ENCODE peak calls at places on chromosomes 6 and 20, in four cellular contexts. P is cardiac muscle cell, N is lung, F is GM12865. T is an unnamed sample.

GRCh38 chr20:8918145-8918544 is 150.7 kb upstream of the PLCB4 start:
- DNase-seq in P (no peak), N (no peak), F (no peak), T (no peak)

GRCh38 chr6:1175877-1176276 is 136.0 kb upstream of the FOXQ1 start:
- DNase-seq in N (no peak), P (no peak), F (no peak), T (no peak)

GRCh38 chr20:23889775-23890187 is 10.2 kb upstream of the CST5 start:
- DNase-seq in N (peak; percentile 76), P (peak; percentile 64), F (peak; percentile 53), T (peak; percentile 31)

GRCh38 chr6:43910638-43911353 is 140.8 kb downstream of the VEGFA start:
- DNase-seq in P (peak; percentile 81), F (no peak), N (no peak), T (no peak)

GRCh38 chr20:33242319-33243100 is 6.7 kb downstream of the BPIFA1 start:
- DNase-seq in P (no peak), F (no peak), N (no peak), T (no peak)

GRCh38 chr20:39468703-39469102 is 506.6 kb downstream of the DHX35 start:
- DNase-seq in N (no peak), F (no peak), P (no peak), T (no peak)

GRCh38 chr6:140264451-140264850 is 890.0 kb upstream of the CITED2 start:
- DNase-seq in N (no peak), F (no peak), P (no peak), T (no peak)

GRCh38 chr20:6685181-6685582 is 82.3 kb upstream of the BMP2 start:
- DNase-seq in N (no peak), P (no peak), F (no peak), T (no peak)

GRCh38 chr6:16064687-16065086 is 64.2 kb upstream of the MYLIP start:
- DNase-seq in N (no peak), P (no peak), F (no peak), T (no peak)

GRCh38 chr20:57280221-57280620 is 13.8 kb upstream of the BMP7 start:
- DNase-seq in N (no peak), P (no peak), F (no peak), T (no peak)

GRCh38 chr6:160992323-160993314 is 1.1 kb downstream of the MAP3K4 start:
- DNase-seq in N (no peak), P (peak; percentile 81), F (peak; percentile 56), T (peak; percentile 54)

GRCh38 chr20:47847882-47848485 is 62.7 kb upstream of the SULF2 start:
- DNase-seq in F (peak; percentile 8), P (no peak), N (no peak), T (no peak)

GRCh38 chr20:43442310-43442880 is 15.3 kb upstream of the SRSF6 start:
- DNase-seq in F (no peak), P (peak; percentile 44), N (no peak), T (no peak)

GRCh38 chr6:44704240-44705150 is 317.0 kb downstream of the CDC5L start:
- DNase-seq in N (no peak), P (no peak), F (peak; percentile 88), T (no peak)

GRCh38 chr6:1778693-1779235 is 169.0 kb downstream of the FOXC1 start:
- DNase-seq in P (no peak), F (no peak), N (no peak), T (no peak)

GRCh38 chr6:129314575-129314974 is 395.4 kb downstream of the ARHGAP18 start:
- DNase-seq in N (no peak), F (no peak), P (no peak), T (no peak)

GRCh38 chr20:43724383-43724782 is 2.4 kb downstream of the GTSF1L start:
- DNase-seq in P (no peak), F (no peak), N (no peak), T (no peak)

GRCh38 chr6:12311106-12311505 is 20.9 kb downstream of the EDN1 start:
- DNase-seq in P (no peak), N (no peak), F (no peak), T (no peak)

GRCh38 chr6:41791306-41791705 is 3.8 kb downstream of the TOMM6 start:
- DNase-seq in N (no peak), F (no peak), P (no peak), T (no peak)

GRCh38 chr6:33589366-33589722 is 9.3 kb upstream of the BAK1 start:
- DNase-seq in N (no peak), P (no peak), F (no peak), T (no peak)

GRCh38 chr6:33861722-33862121 is 57.9 kb upstream of the MLN start:
- DNase-seq in F (no peak), N (no peak), P (no peak), T (no peak)

GRCh38 chr6:68941345-68941744 is 306.3 kb downstream of the ADGRB3 start:
- DNase-seq in F (no peak), P (no peak), N (no peak), T (no peak)

GRCh38 chr6:160013987-160014868 is 45.3 kb downstream of the IGF2R start:
- DNase-seq in N (no peak), P (peak; percentile 12), F (no peak), T (no peak)

GRCh38 chr6:42417641-42418112 is 34.0 kb downstream of the TRERF1 start:
- DNase-seq in P (peak; percentile 33), F (no peak), N (no peak), T (no peak)

GRCh38 chr6:22471746-22472145 is 97.6 kb upstream of the HDGFL1 start:
- DNase-seq in N (no peak), F (no peak), P (no peak), T (no peak)

GRCh38 chr6:36360241-36361054 is 23.8 kb upstream of the BNIP5 start:
- DNase-seq in P (peak; percentile 92), F (peak; percentile 85), N (peak; percentile 77), T (peak; percentile 77)

GRCh38 chr20:61260905-61261304 is 8.8 kb downstream of the CDH4 start:
- DNase-seq in N (no peak), P (no peak), F (no peak), T (no peak)
- TF ChIP-seq CTCF in N (no peak), P (no peak), F (no peak), T (no peak)

GRCh38 chr6:18985958-18986357 is 598.8 kb downstream of the RNF144B start:
- DNase-seq in N (no peak), F (no peak), P (no peak), T (no peak)

GRCh38 chr6:18985061-18985460 is 597.9 kb downstream of the RNF144B start:
- DNase-seq in N (no peak), P (no peak), F (no peak), T (no peak)

DNA sequence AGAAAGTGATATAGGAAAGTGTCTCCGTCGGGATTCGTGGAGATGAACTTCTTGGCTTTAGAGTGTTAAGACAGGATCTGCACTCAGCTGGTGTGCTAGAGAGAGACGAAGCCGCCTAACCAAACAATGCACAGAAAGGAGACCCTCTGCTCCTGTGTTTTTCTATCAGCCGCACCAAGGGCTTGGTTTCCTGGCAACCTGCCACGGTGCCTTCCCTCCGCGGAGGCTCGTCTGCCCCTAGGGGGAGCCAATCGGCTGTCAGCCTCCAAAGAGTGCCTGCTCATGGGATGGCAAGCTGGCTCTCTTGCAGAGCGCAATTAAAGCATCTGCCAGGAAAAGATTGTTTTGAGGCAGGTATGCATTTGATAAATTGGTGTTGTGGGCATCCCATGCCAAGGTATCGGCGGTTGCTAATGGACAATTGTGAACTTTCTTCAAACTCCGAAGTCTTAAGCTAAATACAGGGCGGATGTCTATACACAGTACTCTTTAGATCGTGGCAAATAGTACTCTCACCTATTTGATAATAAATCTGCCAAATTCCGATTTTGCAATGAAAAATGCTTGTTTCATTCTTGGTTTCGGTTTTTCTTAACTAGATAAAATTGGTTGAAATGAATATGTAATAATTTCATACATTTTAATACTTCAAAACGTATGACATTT is 603.3 kb downstream of the RNF144B start:
- DNase-seq in P (peak; percentile 62), N (peak; percentile 79), F (peak; percentile 60), T (peak; percentile 36)
- TF ChIP-seq CTCF in P (peak; percentile 66), N (peak; percentile 26), F (peak; percentile 62), T (peak; percentile 65)

DNA sequence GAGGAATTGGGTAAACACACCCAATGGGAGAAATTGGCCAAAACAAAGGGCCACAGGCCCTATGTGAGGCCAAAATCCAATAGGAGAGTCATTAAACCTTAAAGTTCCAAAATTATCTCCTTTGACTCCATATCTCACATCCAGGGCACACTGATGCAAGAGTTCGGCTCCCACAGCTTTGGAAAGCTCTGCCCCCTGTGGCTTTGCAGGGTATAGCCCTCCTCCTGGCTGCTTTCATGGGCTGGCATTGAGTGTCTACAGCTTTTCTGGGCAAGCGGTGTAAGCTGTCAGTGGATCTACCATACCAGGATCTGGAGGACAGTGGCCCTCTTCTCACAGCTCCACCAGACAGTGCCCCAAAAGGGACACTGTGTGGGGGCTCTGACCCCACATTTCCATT is 160.5 kb downstream of the ADGRG6 start:
- DNase-seq in N (no peak), F (no peak), P (no peak), T (no peak)
- TF ChIP-seq CTCF in N (no peak), F (peak; percentile 11), P (peak; percentile 12), T (no peak)

GRCh38 chr6:8539446-8539845 is 104.1 kb upstream of the SLC35B3 start:
- DNase-seq in P (peak; percentile 4), N (no peak), F (peak; percentile 5), T (peak; percentile 23)
- TF ChIP-seq CTCF in P (no peak), N (no peak), F (no peak), T (peak; percentile 45)

GRCh38 chr20:45445805-45446562 is 23.6 kb upstream of the WFDC2 start:
- DNase-seq in N (no peak), F (peak; percentile 47), P (no peak), T (peak; percentile 43)
- TF ChIP-seq CTCF in N (no peak), F (peak; percentile 75), P (peak; percentile 44), T (peak; percentile 65)

GRCh38 chr6:143015300-143015706 is 45.4 kb upstream of the AIG1 start:
- DNase-seq in F (peak; percentile 51), N (no peak), P (no peak), T (no peak)
- TF ChIP-seq CTCF in F (no peak), N (no peak), P (no peak), T (no peak)

GRCh38 chr6:119728935-119729334 is 379.4 kb upstream of the MAN1A1 start:
- DNase-seq in P (no peak), N (no peak), F (no peak), T (no peak)

GRCh38 chr6:119726086-119726485 is 376.5 kb upstream of the MAN1A1 start:
- DNase-seq in P (no peak), N (no peak), F (no peak), T (no peak)

GRCh38 chr6:119727504-119728219 is 378.1 kb upstream of the MAN1A1 start:
- DNase-seq in P (no peak), N (no peak), F (no peak), T (no peak)

GRCh38 chr6:119728220-119728750 is 378.7 kb upstream of the MAN1A1 start:
- DNase-seq in P (no peak), F (no peak), N (no peak), T (no peak)
- TF ChIP-seq CTCF in P (no peak), F (no peak), N (no peak), T (no peak)

GRCh38 chr20:36565520-36565919 is 7.9 kb upstream of the TGIF2 start:
- DNase-seq in N (no peak), P (no peak), F (no peak), T (no peak)
- TF ChIP-seq CTCF in N (no peak), P (no peak), F (no peak), T (no peak)

GRCh38 chr20:62875419-62876355 is 14.1 kb upstream of the TCFL5 start:
- DNase-seq in F (no peak), N (peak; percentile 50), P (peak; percentile 91), T (no peak)
- TF ChIP-seq CTCF in F (no peak), N (no peak), P (peak; percentile 54), T (no peak)

GRCh38 chr6:55726144-55726543 is 147.2 kb upstream of the HMGCLL1 start:
- DNase-seq in F (no peak), N (no peak), P (no peak), T (no peak)
- TF ChIP-seq CTCF in F (no peak), N (no peak), P (no peak), T (no peak)